ENCODE peak calls at places on chromosome 6, in nine cellular contexts. H is right atrium auricular region, X is AG04450, L is ovary, M is psoas muscle, C is heart left ventricle, A is tibial artery, B is endodermal cell, S is right lobe of liver. K is an unnamed sample.

GRCh38 chr6:97322811-97323210 is 39.8 kb upstream of the MMS22L start:
- DNase-seq in X (no peak), B (no peak), M (no peak), H (no peak), L (no peak), S (no peak), C (no peak), A (no peak), K (no peak)

GRCh38 chr6:34132486-34133185 is 13.3 kb downstream of the GRM4 start:
- DNase-seq in A (no peak), L (peak; percentile 49), S (no peak), C (peak; percentile 47), B (peak; percentile 95), X (no peak), M (no peak), H (no peak), K (no peak)

GRCh38 chr6:146670161-146670560 is 71.4 kb downstream of the ADGB start:
- DNase-seq in M (no peak), L (no peak), X (no peak), S (no peak), C (no peak), B (no peak), A (no peak), H (no peak), K (no peak)

GRCh38 chr6:157486632-157487031 is 105.6 kb downstream of the ZDHHC14 start:
- DNase-seq in X (no peak), S (no peak), C (no peak), A (no peak), B (no peak), L (no peak), M (no peak), H (no peak), K (no peak)

GRCh38 chr6:106519460-106520394 is 109.6 kb downstream of the RTN4IP1 start:
- DNase-seq in B (no peak), L (no peak), A (no peak), S (no peak), X (peak; percentile 76), H (no peak), C (peak; percentile 49), M (no peak), K (peak; percentile 23)

GRCh38 chr6:113558966-113559365 is 298.2 kb upstream of the MARCKS start:
- DNase-seq in C (no peak), S (no peak), X (no peak), L (no peak), M (no peak), H (no peak), A (no peak), B (no peak), K (no peak)

GRCh38 chr6:160882741-160883340 is 108.7 kb upstream of the MAP3K4 start:
- DNase-seq in S (no peak), H (no peak), C (no peak), M (no peak), L (no peak), B (peak; percentile 74), A (no peak), X (no peak), K (no peak)

GRCh38 chr6:105106260-105106659 is 73.6 kb downstream of the POPDC3 start:
- DNase-seq in C (no peak), A (no peak), M (no peak), L (no peak), S (no peak), H (no peak), X (no peak), B (no peak), K (no peak)

GRCh38 chr6:36292170-36292569 is 22.3 kb downstream of the PNPLA1 start:
- DNase-seq in B (peak; percentile 38), L (no peak), M (no peak), S (no peak), C (no peak), H (no peak), A (no peak), X (no peak), K (no peak)

DNA sequence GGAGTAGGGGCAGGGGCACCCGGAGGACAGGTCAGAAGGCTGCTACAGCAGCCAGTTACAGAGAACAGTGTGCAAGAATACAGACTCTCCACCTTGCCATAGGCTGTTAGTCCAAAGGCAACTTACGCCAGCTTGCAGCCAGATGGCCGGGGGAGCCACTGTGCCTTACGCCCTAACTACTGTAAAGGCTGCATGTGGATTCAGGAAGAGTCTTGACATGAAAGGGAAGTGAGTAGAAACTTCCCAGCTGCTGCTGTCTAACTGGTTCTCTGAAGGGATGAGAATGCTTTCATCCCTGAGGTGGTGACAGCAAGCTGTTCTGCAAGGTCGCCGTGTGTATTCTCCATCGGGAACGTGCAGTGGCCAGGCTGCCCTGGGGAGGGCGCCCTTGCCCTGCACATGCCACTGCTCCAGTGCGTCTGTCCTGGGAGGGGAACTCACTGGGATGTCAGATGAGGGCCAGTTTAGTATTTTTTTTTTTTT is 46.1 kb downstream of the LYRM4 start:
- DNase-seq in S (no peak), X (peak; percentile 54), C (peak; percentile 72), L (no peak), B (peak; percentile 94), M (peak; percentile 29), H (no peak), A (peak; percentile 79), K (peak; percentile 60)
- TF ChIP-seq CTCF in S (peak; percentile 34), X (peak; percentile 69), C (peak; percentile 70), L (no peak), B (peak; percentile 98), M (peak; percentile 51), H (peak; percentile 81), A (peak; percentile 83), K (peak; percentile 67)

GRCh38 chr6:121158438-121158837 is 175.8 kb downstream of the TBC1D32 start:
- DNase-seq in B (no peak), S (no peak), A (no peak), X (no peak), L (no peak), C (no peak), M (no peak), H (no peak), K (no peak)
- H3K9me3 ChIP-seq in B (peaks cover 5% of the 10 kb centered on the region), S (no peaks in the 10 kb centered on the region), A (no peaks in the 10 kb centered on the region), X (no peaks in the 10 kb centered on the region), L (no peaks in the 10 kb centered on the region), C (peaks cover 5% of the 10 kb centered on the region), M (no peaks in the 10 kb centered on the region), H (peaks cover 12% of the 10 kb centered on the region), K (no peaks in the 10 kb centered on the region)

GRCh38 chr6:30171677-30172471 is 8.5 kb downstream of the TRIM15 start:
- DNase-seq in H (no peak), B (peak; percentile 88), L (no peak), S (no peak), A (no peak), C (no peak), X (no peak), M (no peak), K (no peak)
- TF ChIP-seq CTCF in H (no peak), B (peak; percentile 58), L (no peak), S (no peak), A (no peak), C (no peak), X (no peak), M (no peak), K (no peak)

DNA sequence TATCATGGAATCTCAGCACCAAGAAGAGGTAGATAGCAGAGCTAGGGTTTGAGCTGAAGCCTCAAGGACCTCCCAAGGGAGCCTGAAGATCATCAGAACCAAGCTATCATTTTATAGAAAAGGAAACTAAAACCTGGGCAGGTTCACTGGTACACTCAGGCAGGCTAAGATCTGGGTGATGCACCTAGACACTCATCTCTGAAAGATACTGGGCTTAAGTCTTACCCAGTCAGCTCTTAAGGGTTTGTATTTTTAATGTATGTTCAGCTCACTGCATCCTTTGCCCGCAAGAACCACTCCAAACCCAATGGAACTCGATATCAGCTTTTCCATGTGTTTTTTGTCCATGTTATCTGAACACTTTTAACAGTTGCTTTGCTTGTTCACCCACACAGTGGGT is 78.0 kb upstream of the SLC22A16 start:
- DNase-seq in A (no peak), S (no peak), X (no peak), B (no peak), L (no peak), C (no peak), M (no peak), H (no peak), K (no peak)
- H3K9me3 ChIP-seq in A (no peaks in the 10 kb centered on the region), S (no peaks in the 10 kb centered on the region), X (peaks cover 24% of the 10 kb centered on the region), B (peaks cover 13% of the 10 kb centered on the region), L (no peaks in the 10 kb centered on the region), C (peaks cover 4% of the 10 kb centered on the region), M (no peaks in the 10 kb centered on the region), H (peaks cover 16% of the 10 kb centered on the region), K (no peaks in the 10 kb centered on the region)

DNA sequence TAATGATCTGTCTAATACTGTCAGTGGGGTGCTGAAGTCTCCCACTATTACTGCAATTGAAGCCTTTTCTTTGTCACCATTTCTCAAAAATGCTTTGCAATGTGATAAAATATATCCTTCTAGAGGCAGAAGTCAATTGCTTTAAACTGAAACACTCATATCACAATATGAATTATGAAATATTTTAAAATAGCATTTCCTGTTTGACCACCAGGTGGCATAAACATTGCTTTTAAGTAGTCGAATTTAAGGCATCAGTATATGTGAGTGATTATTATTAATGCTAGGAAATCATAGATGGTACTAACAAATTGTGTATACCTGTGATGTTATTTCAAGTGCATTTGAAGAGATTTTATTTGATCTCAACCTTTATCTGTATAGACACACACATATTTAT is 87.5 kb downstream of the MEI4 start:
- DNase-seq in B (no peak), M (no peak), C (no peak), L (no peak), X (no peak), A (no peak), H (no peak), S (no peak), K (no peak)
- TF ChIP-seq CTCF in B (peak; percentile 72), M (no peak), C (peak; percentile 25), L (no peak), X (peak; percentile 38), A (peak; percentile 37), H (peak; percentile 63), S (peak; percentile 49), K (peak; percentile 32)

GRCh38 chr6:164214066-164214465 is 799.5 kb downstream of the QKI start:
- DNase-seq in C (no peak), H (no peak), A (no peak), S (no peak), L (no peak), M (no peak), X (no peak), B (no peak), K (no peak)

GRCh38 chr6:164207024-164207423 is 792.5 kb downstream of the QKI start:
- DNase-seq in L (no peak), B (no peak), X (no peak), M (no peak), H (no peak), S (no peak), A (no peak), C (peak; percentile 26), K (no peak)

GRCh38 chr6:164208371-164208770 is 793.9 kb downstream of the QKI start:
- DNase-seq in H (no peak), X (no peak), M (no peak), L (no peak), B (no peak), S (no peak), C (no peak), A (no peak), K (no peak)

GRCh38 chr6:164210323-164210722 is 795.8 kb downstream of the QKI start:
- DNase-seq in X (no peak), A (no peak), L (no peak), M (no peak), C (no peak), B (no peak), H (no peak), S (no peak), K (no peak)
- H3K9me3 ChIP-seq in X (peaks cover 21% of the 10 kb centered on the region), A (no peaks in the 10 kb centered on the region), L (no peaks in the 10 kb centered on the region), M (no peaks in the 10 kb centered on the region), C (no peaks in the 10 kb centered on the region), B (no peaks in the 10 kb centered on the region), H (no peaks in the 10 kb centered on the region), S (no peaks in the 10 kb centered on the region), K (no peaks in the 10 kb centered on the region)